ENCODE peak calls at places on chromosomes 1 and 21, in eight cellular contexts. C, N, M, T, D, P, I and S are unnamed samples.

GRCh38 chr1:150578278-150579109 is 916 bp downstream of the MCL1 start:
- DNase-seq in C (peak; percentile 77), N (peak; percentile 74), M (peak; percentile 72), T (no peak), D (no peak), P (peak; percentile 93), I (peak; percentile 43), S (peak; percentile 54)

GRCh38 chr1:184590163-184590750 is 164.4 kb downstream of the EDEM3 start:
- DNase-seq in C (no peak), N (no peak), M (no peak), T (no peak), D (no peak), P (no peak), I (no peak), S (peak; percentile 45)

GRCh38 chr1:118931876-118932275 is 56.3 kb downstream of the TBX15 start:
- DNase-seq in C (no peak), N (no peak), M (no peak), T (no peak), D (no peak), P (no peak), I (no peak), S (no peak)

GRCh38 chr1:151130837-151131586 is 15.4 kb downstream of the SEMA6C start:
- DNase-seq in C (no peak), N (peak; percentile 73), M (peak; percentile 84), T (peak; percentile 97), D (peak; percentile 85), P (peak; percentile 72), I (peak; percentile 80), S (no peak)

GRCh38 chr1:205939690-205940330 is 3.4 kb downstream of the SLC26A9 start:
- DNase-seq in C (peak; percentile 33), N (peak; percentile 72), M (no peak), T (peak; percentile 86), D (no peak), P (no peak), I (peak; percentile 10), S (peak; percentile 44)

GRCh38 chr1:232576537-232576936 is 53.4 kb downstream of the SIPA1L2 start:
- DNase-seq in C (no peak), N (no peak), M (no peak), T (no peak), D (no peak), P (no peak), I (no peak), S (no peak)

GRCh38 chr1:49364676-49365075 is 588.0 kb upstream of the BEND5 start:
- DNase-seq in C (peak; percentile 79), N (peak; percentile 92), M (no peak), T (no peak), D (no peak), P (no peak), I (no peak), S (no peak)

GRCh38 chr1:174740248-174740990 is 259.3 kb upstream of the CACYBP start:
- DNase-seq in C (no peak), N (no peak), M (no peak), T (no peak), D (no peak), P (peak; percentile 57), I (no peak), S (peak; percentile 34)

GRCh38 chr1:184691719-184692324 is 62.8 kb downstream of the EDEM3 start:
- DNase-seq in C (peak; percentile 25), N (peak; percentile 76), M (no peak), T (no peak), D (no peak), P (peak; percentile 75), I (no peak), S (peak; percentile 65)

GRCh38 chr1:43460988-43461693 is 7.4 kb upstream of the HYI start:
- DNase-seq in C (no peak), N (no peak), M (no peak), T (no peak), D (no peak), P (peak; percentile 40), I (no peak), S (no peak)

GRCh38 chr1:18077657-18078215 is 29.9 kb upstream of the IGSF21 start:
- DNase-seq in C (peak; percentile 8), N (peak; percentile 24), M (no peak), T (no peak), D (no peak), P (no peak), I (no peak), S (no peak)

GRCh38 chr21:26451014-26451740 is 121.9 kb downstream of the CYYR1 start:
- DNase-seq in C (no peak), N (no peak), M (no peak), T (no peak), D (no peak), P (no peak), I (no peak), S (no peak)

GRCh38 chr1:117162806-117163205 is 41.3 kb upstream of the TRIM45 start:
- DNase-seq in C (no peak), N (peak; percentile 87), M (no peak), T (no peak), D (no peak), P (no peak), I (no peak), S (no peak)

GRCh38 chr1:209207126-209207700 is 376.3 kb upstream of the CAMK1G start:
- DNase-seq in C (no peak), N (no peak), M (no peak), T (no peak), D (no peak), P (no peak), I (no peak), S (no peak)

GRCh38 chr1:231053493-231054162 is 13.6 kb upstream of the FAM89A start:
- DNase-seq in C (no peak), N (no peak), M (no peak), T (no peak), D (no peak), P (peak; percentile 80), I (no peak), S (peak; percentile 14)

GRCh38 chr1:84701366-84701765 is 11.1 kb upstream of the SSX2IP start:
- DNase-seq in C (no peak), N (peak; percentile 82), M (no peak), T (no peak), D (no peak), P (peak; percentile 23), I (no peak), S (no peak)

GRCh38 chr1:18954270-18955071 is 2.0 kb downstream of the IFFO2 start:
- DNase-seq in C (no peak), N (no peak), M (no peak), T (no peak), D (no peak), P (peak; percentile 54), I (no peak), S (peak; percentile 25)

GRCh38 chr1:56258395-56258794 is 321.0 kb downstream of the PLPP3 start:
- DNase-seq in C (no peak), N (peak; percentile 40), M (no peak), T (no peak), D (no peak), P (no peak), I (no peak), S (no peak)

GRCh38 chr1:198856601-198857000 is 217.8 kb downstream of the PTPRC start:
- DNase-seq in C (no peak), N (no peak), M (no peak), T (no peak), D (no peak), P (no peak), I (no peak), S (no peak)